ENCODE peak calls at places on chromosomes 16 and 17, in ten cellular contexts. G is lung, D is A549, E is IMR-90, I is small intestine, Z is body of pancreas, A is PC-3, H is thoracic aorta, S is upper lobe of left lung, R is H9. X is an unnamed sample. For H3K4me1 and H3K9me3, the result is how much of the 10 kb centered on the place peaks cover.

GRCh38 chr17:41917957-41918391 is 777 bp downstream of the ACLY start:
- DNase-seq in G (peak), D (no peak), E (peak), I (peak), Z (peak), A (peak), H (no peak), S (peak), R (no peak), X (no peak)

GRCh38 chr17:44362964-44363612 is 565 bp downstream of the FAM171A2 start:
- DNase-seq in G (no peak), D (peak), E (no peak), I (no peak), Z (no peak), A (peak), H (no peak), S (peak), R (no peak), X (no peak)

GRCh38 chr16:1981398-1981836 is at the start of gene NOXO1:
- DNase-seq in G (no peak), D (no peak), E (no peak), I (peak), Z (no peak), A (no peak), H (no peak), S (peak), R (no peak), X (no peak)

GRCh38 chr16:57703416-57704010 is 8.9 kb downstream of the DRC7 start:
- DNase-seq in G (no peak), D (no peak), E (no peak), I (no peak), Z (no peak), A (no peak), H (no peak), S (no peak), R (no peak), X (no peak)

GRCh38 chr16:22192261-22193133 is 13.6 kb upstream of the EEF2K start:
- DNase-seq in G (peak), D (no peak), E (peak), I (peak), Z (peak), A (peak), H (peak), S (no peak), R (peak), X (no peak)

GRCh38 chr16:47565454-47565853 is 104.3 kb downstream of the PHKB start:
- DNase-seq in G (peak), D (no peak), E (peak), I (peak), Z (peak), A (peak), H (peak), S (no peak), R (no peak), X (no peak)

GRCh38 chr17:2395258-2396170 is 5.3 kb downstream of the MNT start:
- DNase-seq in G (peak), D (peak), E (peak), I (peak), Z (no peak), A (peak), H (no peak), S (peak), R (peak), X (no peak)

GRCh38 chr16:83004868-83005652 is 378.3 kb downstream of the CDH13 start:
- DNase-seq in G (no peak), D (no peak), E (no peak), I (no peak), Z (no peak), A (no peak), H (no peak), S (no peak), R (peak), X (no peak)

GRCh38 chr16:27286446-27286845 is 17.9 kb upstream of the NSMCE1 start:
- DNase-seq in G (no peak), D (peak), E (peak), I (no peak), Z (no peak), A (peak), H (peak), S (no peak), R (no peak), X (no peak)

GRCh38 chr16:619476-620100 is 11.2 kb upstream of the WFIKKN1 start:
- DNase-seq in G (no peak), D (no peak), E (no peak), I (no peak), Z (no peak), A (no peak), H (no peak), S (peak), R (no peak), X (no peak)
- H3K4me1 ChIP-seq in G (under half), D (under half), E (under half), I (under half), Z (under half), A (under half), H (under half), S (under half), R (under half), X (under half)

GRCh38 chr17:50768348-50768761 is 1.0 kb upstream of the ANKRD40CL start:
- DNase-seq in G (peak), D (peak), E (no peak), I (peak), Z (peak), A (peak), H (no peak), S (peak), R (peak), X (no peak)

GRCh38 chr17:50774225-50774803 is 7.0 kb upstream of the ANKRD40CL start:
- DNase-seq in G (no peak), D (no peak), E (no peak), I (no peak), Z (no peak), A (no peak), H (no peak), S (no peak), R (peak), X (no peak)

GRCh38 chr17:50769884-50770283 is 2.6 kb upstream of the ANKRD40CL start:
- DNase-seq in G (no peak), D (no peak), E (no peak), I (no peak), Z (peak), A (no peak), H (no peak), S (no peak), R (peak), X (no peak)

GRCh38 chr17:50767446-50767845 is at the start of gene ANKRD40CL:
- DNase-seq in G (no peak), D (no peak), E (no peak), I (peak), Z (no peak), A (no peak), H (no peak), S (no peak), R (peak), X (no peak)

GRCh38 chr17:50772251-50772650 is 4.9 kb upstream of the ANKRD40CL start:
- DNase-seq in G (no peak), D (no peak), E (no peak), I (no peak), Z (no peak), A (no peak), H (no peak), S (no peak), R (peak), X (no peak)
- H3K27ac ChIP-seq in G (no peak), D (no peak), E (no peak), I (no peak), Z (no peak), A (no peak), H (no peak), S (no peak), R (no peak), X (no peak)

DNA sequence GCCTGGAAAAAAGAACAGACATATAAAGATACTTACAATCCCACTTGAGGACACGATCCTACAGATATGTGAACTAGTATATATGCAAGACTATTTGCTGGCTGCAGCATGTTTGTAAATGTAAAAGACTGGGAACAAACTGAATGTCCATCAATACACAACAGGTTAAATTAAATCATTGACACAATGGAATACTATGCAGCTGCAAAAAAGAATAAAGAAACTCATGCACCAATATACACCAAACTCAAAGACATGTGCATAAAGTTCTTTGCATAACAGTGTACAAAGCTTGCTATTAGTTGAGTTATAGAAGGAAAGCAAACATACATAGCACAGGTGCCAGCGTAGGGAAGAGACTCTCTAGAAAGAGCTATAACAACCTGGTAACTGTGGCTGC is 61.9 kb upstream of the SREBF1 start:
- DNase-seq in G (no peak), D (no peak), E (no peak), I (no peak), Z (no peak), A (no peak), H (no peak), S (no peak), R (no peak), X (no peak)
- H3K9me3 ChIP-seq in G (under half), D (under half), E (under half), I (under half), Z (under half), A (under half), H (under half), S (under half), R (under half), X (under half)

DNA sequence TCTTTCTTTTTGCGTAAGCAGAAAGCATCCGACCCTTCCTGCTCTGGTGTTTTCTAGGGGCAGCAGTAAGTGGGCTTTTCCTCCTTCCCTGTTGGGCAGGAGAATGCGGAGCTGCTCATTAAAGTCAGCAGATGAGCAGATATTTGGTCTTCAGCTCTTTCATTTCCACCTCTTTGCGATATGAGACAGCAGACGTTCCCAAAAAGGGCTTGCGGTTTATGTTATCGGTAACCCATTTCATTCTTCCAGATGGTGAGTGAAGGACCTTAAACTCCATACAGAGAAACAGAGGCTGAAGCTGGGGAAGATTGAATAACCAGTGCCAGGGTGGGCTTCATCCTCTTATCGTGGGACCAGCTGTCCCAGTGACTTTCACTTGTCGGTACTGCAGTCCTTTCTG is 40.7 kb downstream of the KSR1 start:
- DNase-seq in G (no peak), D (no peak), E (no peak), I (no peak), Z (no peak), A (no peak), H (no peak), S (no peak), R (no peak), X (no peak)
- H3K4me1 ChIP-seq in G (under half), D (under half), E (under half), I (under half), Z (half or more), A (under half), H (under half), S (under half), R (under half), X (under half)

GRCh38 chr17:3870871-3871306 is 22.0 kb downstream of the CAMKK1 start:
- DNase-seq in G (no peak), D (no peak), E (no peak), I (peak), Z (no peak), A (no peak), H (no peak), S (no peak), R (no peak), X (no peak)
- H3K27ac ChIP-seq in G (no peak), D (no peak), E (no peak), I (no peak), Z (no peak), A (no peak), H (no peak), S (no peak), R (no peak), X (no peak)

DNA sequence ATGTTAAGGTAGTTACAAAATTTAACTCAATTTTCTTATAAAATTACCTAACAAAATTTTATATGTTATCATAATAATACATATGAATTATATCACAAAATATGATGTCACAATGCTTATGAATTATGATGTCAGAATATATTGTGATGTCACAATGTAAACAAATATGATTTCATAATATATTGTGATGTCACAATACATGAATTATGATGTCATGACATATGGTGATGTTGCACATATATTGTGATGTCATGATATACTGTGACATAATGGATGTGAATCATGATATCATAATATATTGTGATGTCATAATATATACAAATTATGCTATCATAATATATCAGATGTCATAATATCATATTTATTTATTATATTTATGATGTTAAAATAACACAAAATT is 1879.9 kb downstream of the TP53TG3F start:
- DNase-seq in G (no peak), D (no peak), E (no peak), I (no peak), Z (no peak), A (no peak), H (no peak), S (no peak), R (no peak), X (no peak)
- H3K9me3 ChIP-seq in G (under half), D (under half), E (under half), I (under half), Z (under half), A (under half), H (under half), S (under half), R (half or more), X (under half)

GRCh38 chr16:56607675-56608042 is 725 bp upstream of the MT2A start:
- DNase-seq in G (no peak), D (no peak), E (no peak), I (no peak), Z (no peak), A (no peak), H (no peak), S (no peak), R (no peak), X (no peak)

GRCh38 chr16:56610017-56610608 is 1.7 kb downstream of the MT2A start:
- DNase-seq in G (peak), D (peak), E (peak), I (peak), Z (no peak), A (peak), H (no peak), S (no peak), R (no peak), X (no peak)

GRCh38 chr16:56609463-56609921 is 1.1 kb downstream of the MT2A start:
- DNase-seq in G (peak), D (peak), E (peak), I (peak), Z (peak), A (peak), H (no peak), S (no peak), R (no peak), X (no peak)

GRCh38 chr16:56608043-56608875 is at the start of gene MT2A:
- DNase-seq in G (peak), D (peak), E (peak), I (peak), Z (peak), A (peak), H (peak), S (peak), R (peak), X (no peak)

DNA sequence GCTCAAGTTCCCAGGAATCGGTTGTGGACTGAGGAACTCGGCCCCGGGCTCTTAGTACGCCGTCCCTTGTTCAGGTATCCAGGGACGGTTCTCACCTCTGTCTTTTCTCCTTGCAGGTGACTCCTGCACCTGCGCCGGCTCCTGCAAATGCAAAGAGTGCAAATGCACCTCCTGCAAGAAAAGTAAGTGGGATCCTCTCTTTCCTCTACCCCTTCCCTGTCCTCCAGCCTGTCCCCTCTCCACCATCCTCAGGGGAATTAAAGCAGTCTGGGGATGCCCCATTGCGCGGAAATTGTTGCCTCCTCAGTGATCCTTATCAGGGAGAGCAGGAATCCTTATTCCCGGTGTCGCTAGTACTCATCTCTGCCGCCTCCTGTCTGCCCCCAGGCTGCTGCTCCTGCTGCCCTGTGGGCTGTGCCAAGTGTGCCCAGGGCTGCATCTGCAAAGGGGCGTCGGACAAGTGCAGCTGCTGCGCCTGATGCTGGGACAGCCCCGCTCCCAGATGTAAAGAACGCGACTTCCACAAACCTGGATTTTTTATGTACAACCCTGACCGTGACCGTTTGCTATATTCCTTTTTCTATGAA is 585 bp downstream of the MT2A start:
- DNase-seq in G (no peak), D (no peak), E (no peak), I (no peak), Z (no peak), A (no peak), H (no peak), S (peak), R (no peak), X (no peak)
- H3K4me1 ChIP-seq in G (under half), D (half or more), E (under half), I (under half), Z (under half), A (half or more), H (under half), S (under half), R (under half), X (under half)

GRCh38 chr17:80106176-80106575 is 4.8 kb downstream of the GAA start:
- DNase-seq in G (no peak), D (no peak), E (no peak), I (no peak), Z (no peak), A (no peak), H (no peak), S (no peak), R (no peak), X (no peak)
- H3K27ac ChIP-seq in G (no peak), D (no peak), E (no peak), I (no peak), Z (no peak), A (no peak), H (no peak), S (no peak), R (no peak), X (no peak)

X was measured in iPS DF 6.9.